ENCODE peak calls at places on chromosomes 6 and 20, in eight cellular contexts. One of them, this sample, is unnamed.

GRCh38 chr6:113970808-113971676 is at the start of gene HDAC2:
- DNase-seq in stimulated activated CD4-positive, alpha-beta T cell treated with anti-CD3 and anti-CD28 coated beads, Interleukin-12 subunit alpha, Interleukin-12 subunit beta, amount 100 ng/mL, for 4 hours: peak
- DNase-seq in fibroblast of lung: peak
- DNase-seq in Panc1: peak
- DNase-seq in LHCN-M2: peak
- DNase-seq in NCI-H1417: peak
- DNase-seq in activated naive CD4-positive, alpha-beta T cell treated with anti-CD3 and anti-CD28 coated beads, Interleukin-2, amount 10 ng/mL, durations not matched to agents 7 days and 5 days: peak
- DNase-seq in adrenal gland: peak
- DNase-seq in this sample: peak

GRCh38 chr6:136822379-136823127 is at the start of gene PEX7:
- DNase-seq in stimulated activated CD4-positive, alpha-beta T cell treated with anti-CD3 and anti-CD28 coated beads, Interleukin-12 subunit alpha, Interleukin-12 subunit beta, amount 100 ng/mL, for 4 hours: peak
- DNase-seq in fibroblast of lung: peak
- DNase-seq in Panc1: peak
- DNase-seq in LHCN-M2: peak
- DNase-seq in NCI-H1417: peak
- DNase-seq in activated naive CD4-positive, alpha-beta T cell treated with anti-CD3 and anti-CD28 coated beads, Interleukin-2, amount 10 ng/mL, durations not matched to agents 7 days and 5 days: peak
- DNase-seq in adrenal gland: peak
- DNase-seq in this sample: peak

GRCh38 chr20:40960101-40960500 is 68.5 kb upstream of the TOP1 start:
- DNase-seq in stimulated activated CD4-positive, alpha-beta T cell treated with anti-CD3 and anti-CD28 coated beads, Interleukin-12 subunit alpha, Interleukin-12 subunit beta, amount 100 ng/mL, for 4 hours: no peak
- DNase-seq in fibroblast of lung: no peak
- DNase-seq in Panc1: no peak
- DNase-seq in LHCN-M2: no peak
- DNase-seq in NCI-H1417: no peak
- DNase-seq in activated naive CD4-positive, alpha-beta T cell treated with anti-CD3 and anti-CD28 coated beads, Interleukin-2, amount 10 ng/mL, durations not matched to agents 7 days and 5 days: no peak
- DNase-seq in adrenal gland: no peak
- DNase-seq in this sample: no peak

GRCh38 chr6:168609914-168610490 is 169.0 kb downstream of the SMOC2 start:
- DNase-seq in stimulated activated CD4-positive, alpha-beta T cell treated with anti-CD3 and anti-CD28 coated beads, Interleukin-12 subunit alpha, Interleukin-12 subunit beta, amount 100 ng/mL, for 4 hours: no peak
- DNase-seq in fibroblast of lung: no peak
- DNase-seq in Panc1: no peak
- DNase-seq in LHCN-M2: no peak
- DNase-seq in NCI-H1417: no peak
- DNase-seq in activated naive CD4-positive, alpha-beta T cell treated with anti-CD3 and anti-CD28 coated beads, Interleukin-2, amount 10 ng/mL, durations not matched to agents 7 days and 5 days: no peak
- DNase-seq in adrenal gland: no peak
- DNase-seq in this sample: no peak

GRCh38 chr6:111464184-111464583 is 18.8 kb downstream of the REV3L start:
- DNase-seq in stimulated activated CD4-positive, alpha-beta T cell treated with anti-CD3 and anti-CD28 coated beads, Interleukin-12 subunit alpha, Interleukin-12 subunit beta, amount 100 ng/mL, for 4 hours: no peak
- DNase-seq in fibroblast of lung: peak
- DNase-seq in Panc1: no peak
- DNase-seq in LHCN-M2: no peak
- DNase-seq in NCI-H1417: no peak
- DNase-seq in activated naive CD4-positive, alpha-beta T cell treated with anti-CD3 and anti-CD28 coated beads, Interleukin-2, amount 10 ng/mL, durations not matched to agents 7 days and 5 days: no peak
- DNase-seq in adrenal gland: no peak
- DNase-seq in this sample: no peak

GRCh38 chr20:58908216-58908615 is 55.7 kb downstream of the GNAS start:
- DNase-seq in stimulated activated CD4-positive, alpha-beta T cell treated with anti-CD3 and anti-CD28 coated beads, Interleukin-12 subunit alpha, Interleukin-12 subunit beta, amount 100 ng/mL, for 4 hours: no peak
- DNase-seq in fibroblast of lung: no peak
- DNase-seq in Panc1: no peak
- DNase-seq in LHCN-M2: no peak
- DNase-seq in NCI-H1417: peak
- DNase-seq in activated naive CD4-positive, alpha-beta T cell treated with anti-CD3 and anti-CD28 coated beads, Interleukin-2, amount 10 ng/mL, durations not matched to agents 7 days and 5 days: no peak
- DNase-seq in adrenal gland: no peak
- DNase-seq in this sample: no peak

GRCh38 chr6:6684365-6684833 is 95.9 kb downstream of the LY86 start:
- DNase-seq in stimulated activated CD4-positive, alpha-beta T cell treated with anti-CD3 and anti-CD28 coated beads, Interleukin-12 subunit alpha, Interleukin-12 subunit beta, amount 100 ng/mL, for 4 hours: no peak
- DNase-seq in fibroblast of lung: no peak
- DNase-seq in Panc1: no peak
- DNase-seq in LHCN-M2: no peak
- DNase-seq in NCI-H1417: no peak
- DNase-seq in activated naive CD4-positive, alpha-beta T cell treated with anti-CD3 and anti-CD28 coated beads, Interleukin-2, amount 10 ng/mL, durations not matched to agents 7 days and 5 days: peak
- DNase-seq in adrenal gland: no peak
- DNase-seq in this sample: peak

GRCh38 chr6:145241039-145241438 is 494.3 kb downstream of the EPM2A start:
- DNase-seq in stimulated activated CD4-positive, alpha-beta T cell treated with anti-CD3 and anti-CD28 coated beads, Interleukin-12 subunit alpha, Interleukin-12 subunit beta, amount 100 ng/mL, for 4 hours: no peak
- DNase-seq in fibroblast of lung: peak
- DNase-seq in Panc1: no peak
- DNase-seq in LHCN-M2: peak
- DNase-seq in NCI-H1417: no peak
- DNase-seq in activated naive CD4-positive, alpha-beta T cell treated with anti-CD3 and anti-CD28 coated beads, Interleukin-2, amount 10 ng/mL, durations not matched to agents 7 days and 5 days: no peak
- DNase-seq in adrenal gland: no peak
- DNase-seq in this sample: no peak

GRCh38 chr6:4055420-4056041 is 23.4 kb downstream of the FAM217A start:
- DNase-seq in stimulated activated CD4-positive, alpha-beta T cell treated with anti-CD3 and anti-CD28 coated beads, Interleukin-12 subunit alpha, Interleukin-12 subunit beta, amount 100 ng/mL, for 4 hours: no peak
- DNase-seq in fibroblast of lung: peak
- DNase-seq in Panc1: peak
- DNase-seq in LHCN-M2: peak
- DNase-seq in NCI-H1417: peak
- DNase-seq in activated naive CD4-positive, alpha-beta T cell treated with anti-CD3 and anti-CD28 coated beads, Interleukin-2, amount 10 ng/mL, durations not matched to agents 7 days and 5 days: peak
- DNase-seq in adrenal gland: peak
- DNase-seq in this sample: no peak

This sample was measured in stimulated activated naive CD8-positive, alpha-beta T cell treated with anti-CD3 and anti-CD28 coated beads, Interleukin-15, amount 100 ng/mL, for 72 hours.